ENCODE peak calls at places on chromosomes 1 and 21, in eight cellular contexts. P is MCF 10A; U is NCI-H1417; R is stimulated activated CD4-positive, alpha-beta T cell treated with anti-CD3 and anti-CD28 coated beads, Interleukin-4, amount 100 ng/mL, for 4 hours; W is hypothalamus; C is activated CD4-positive, CD25-positive, alpha-beta regulatory T cell; T is ecto neural progenitor cell; X is M059J. K is an unnamed sample.

GRCh38 chr1:202315576-202316168 is 26.1 kb downstream of the UBE2T start:
- DNase-seq in R (peak), P (peak), W (peak), X (peak), U (peak), T (peak), C (peak), K (peak)

GRCh38 chr1:219387211-219387610 is 213.5 kb downstream of the LYPLAL1 start:
- DNase-seq in U (peak), W (no peak), R (no peak), P (no peak), C (no peak), X (no peak), T (no peak), K (no peak)

GRCh38 chr1:62144238-62144831 is 50.3 kb upstream of the L1TD1 start:
- DNase-seq in W (peak), U (peak), R (no peak), T (peak), X (peak), C (no peak), P (peak), K (no peak)

GRCh38 chr1:144551543-144552424 is 40.9 kb upstream of the PPIAL4F start:
- DNase-seq in U (no peak), T (peak), P (peak), C (peak), R (peak), X (peak), W (peak), K (peak)

GRCh38 chr1:185646202-185646683 is 87.9 kb upstream of the HMCN1 start:
- DNase-seq in P (peak), X (peak), U (peak), W (peak), R (no peak), C (no peak), T (peak), K (peak)

GRCh38 chr1:223726380-223727001 is 14.2 kb downstream of the CAPN2 start:
- DNase-seq in X (peak), T (no peak), C (peak), U (no peak), R (peak), W (peak), P (peak), K (peak)

GRCh38 chr21:39612233-39613028 is at the start of gene B3GALT5:
- DNase-seq in W (peak), T (peak), P (no peak), C (no peak), X (peak), R (no peak), U (peak), K (no peak)

GRCh38 chr21:45455321-45456013 is 50.5 kb downstream of the COL18A1 start:
- DNase-seq in U (peak), R (no peak), C (no peak), T (no peak), W (peak), X (peak), P (peak), K (no peak)

GRCh38 chr1:33314371-33314893 is 6.5 kb downstream of the A3GALT2 start:
- DNase-seq in P (no peak), T (no peak), U (no peak), W (no peak), X (no peak), C (no peak), R (no peak), K (no peak)

GRCh38 chr21:31136891-31137290 is 98.6 kb upstream of the KRTAP19-8 start:
- DNase-seq in W (peak), T (no peak), R (no peak), X (peak), U (no peak), P (peak), C (no peak), K (no peak)

K was measured in amniotic stem cell.